ENCODE peak calls at places on chromosomes 7 and 10, in seven cellular contexts. F is tibial nerve, V is K562, M is A549, X is H1, S is ovary, Y is upper lobe of left lung. P is an unnamed sample.

GRCh38 chr10:21860718-21861117 is 142.8 kb downstream of the DNAJC1 start:
- DNase-seq in F (no peak), V (no peak), M (no peak), X (no peak), S (no peak), Y (no peak), P (no peak)

GRCh38 chr10:132637477-132638129 is 100.0 kb downstream of the INPP5A start:
- DNase-seq in F (peak; percentile 34), V (peak; percentile 31), M (peak; percentile 66), X (no peak), S (no peak), Y (no peak), P (peak; percentile 60)

GRCh38 chr7:37853468-37853867 is 5.1 kb downstream of the NME8 start:
- DNase-seq in F (no peak), V (peak; percentile 31), M (peak; percentile 44), X (no peak), S (no peak), Y (no peak), P (no peak)

GRCh38 chr7:29091121-29091601 is 55.2 kb downstream of the CPVL start:
- DNase-seq in F (no peak), V (no peak), M (no peak), X (no peak), S (peak; percentile 56), Y (no peak), P (no peak)

GRCh38 chr10:123797813-123798212 is 93.8 kb downstream of the CPXM2 start:
- DNase-seq in F (no peak), V (no peak), M (no peak), X (no peak), S (no peak), Y (no peak), P (no peak)

GRCh38 chr10:18497955-18498354 is 153.4 kb downstream of the NSUN6 start:
- DNase-seq in F (no peak), V (no peak), M (no peak), X (no peak), S (no peak), Y (no peak), P (no peak)

GRCh38 chr7:149458235-149458634 is 2.6 kb downstream of the ZNF777 start:
- DNase-seq in F (no peak), V (no peak), M (no peak), X (no peak), S (no peak), Y (no peak), P (no peak)

GRCh38 chr7:135536160-135536559 is 21.6 kb upstream of the NUP205 start:
- DNase-seq in F (no peak), V (no peak), M (peak; percentile 46), X (no peak), S (no peak), Y (no peak), P (no peak)

GRCh38 chr7:132430041-132430440 is 146.2 kb downstream of the PLXNA4 start:
- DNase-seq in F (no peak), V (no peak), M (no peak), X (no peak), S (no peak), Y (no peak), P (no peak)

GRCh38 chr7:131691454-131692130 is 135.2 kb upstream of the PODXL start:
- DNase-seq in F (no peak), V (no peak), M (no peak), X (no peak), S (no peak), Y (no peak), P (no peak)

GRCh38 chr10:63976538-63976937 is 455.3 kb downstream of the REEP3 start:
- DNase-seq in F (peak; percentile 19), V (peak; percentile 53), M (peak; percentile 44), X (no peak), S (no peak), Y (no peak), P (no peak)

GRCh38 chr10:67107670-67108069 is 181.8 kb downstream of the LRRTM3 start:
- DNase-seq in F (no peak), V (no peak), M (no peak), X (no peak), S (no peak), Y (no peak), P (peak; percentile 48)

GRCh38 chr10:46096909-46097575 is 51.0 kb upstream of the MSMB start:
- DNase-seq in F (no peak), V (no peak), M (no peak), X (no peak), S (no peak), Y (peak; percentile 41), P (no peak)

GRCh38 chr10:93160829-93161228 is 87.1 kb downstream of the CYP26A1 start:
- DNase-seq in F (peak; percentile 68), V (no peak), M (no peak), X (no peak), S (no peak), Y (no peak), P (peak; percentile 73)

GRCh38 chr7:51929818-51930217 is 613.2 kb upstream of the COBL start:
- DNase-seq in F (no peak), V (no peak), M (no peak), X (no peak), S (no peak), Y (no peak), P (no peak)

DNA sequence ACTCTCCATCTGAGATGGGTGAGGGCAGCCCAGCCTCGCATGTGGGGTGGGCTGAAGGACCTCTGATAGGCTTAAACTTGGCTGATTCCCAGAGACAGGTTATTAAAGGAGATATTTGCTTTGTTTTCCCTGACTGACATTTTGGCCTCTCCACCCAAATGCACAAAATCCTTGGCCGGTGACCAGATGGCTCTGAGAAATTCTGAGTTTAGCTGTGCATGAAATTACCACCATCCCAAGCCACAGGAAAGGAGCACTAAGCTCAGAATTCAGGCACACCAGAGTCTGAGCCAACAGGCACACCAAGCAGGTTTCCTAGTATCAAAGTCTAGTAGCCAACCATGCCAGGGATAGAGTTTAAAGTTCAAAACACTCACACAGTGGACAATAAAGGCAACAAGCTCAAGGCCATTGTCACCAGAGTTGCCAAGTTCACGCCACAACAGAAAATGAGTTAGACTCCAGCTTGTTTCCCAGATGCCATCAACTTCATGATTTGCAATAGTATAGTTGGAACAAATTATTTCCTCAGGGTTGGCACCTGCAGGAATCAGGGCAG is 387.6 kb downstream of the KCNMA1 start:
- DNase-seq in F (no peak), V (no peak), M (no peak), X (no peak), S (no peak), Y (no peak), P (no peak)
- TF ChIP-seq POLR2A in F (no peak), V (no peak), M (no peak), X (no peak), S (no peak), Y (no peak), P (no peak)

GRCh38 chr7:57210871-57211270 is 78.6 kb upstream of the ZNF479 start:
- DNase-seq in F (no peak), V (no peak), M (no peak), X (no peak), S (no peak), Y (no peak), P (no peak)

GRCh38 chr7:57205000-57205399 is 72.8 kb upstream of the ZNF479 start:
- DNase-seq in F (no peak), V (no peak), M (no peak), X (no peak), S (no peak), Y (no peak), P (no peak)

GRCh38 chr7:57204411-57204811 is 72.2 kb upstream of the ZNF479 start:
- DNase-seq in F (no peak), V (no peak), M (no peak), X (no peak), S (no peak), Y (peak; percentile 25), P (no peak)

GRCh38 chr7:57210212-57210611 is 78.0 kb upstream of the ZNF479 start:
- DNase-seq in F (no peak), V (no peak), M (no peak), X (no peak), S (no peak), Y (no peak), P (no peak)

GRCh38 chr7:57207836-57208235 is 75.6 kb upstream of the ZNF479 start:
- DNase-seq in F (no peak), V (no peak), M (no peak), X (no peak), S (no peak), Y (no peak), P (no peak)
- TF ChIP-seq CTCF in F (no peak), V (no peak), M (no peak), X (no peak), S (no peak), Y (no peak), P (no peak)

GRCh38 chr10:28010821-28011220 is 11.9 kb upstream of the ODAD2 start:
- DNase-seq in F (no peak), V (no peak), M (no peak), X (no peak), S (no peak), Y (no peak), P (no peak)
- TF ChIP-seq EP300 in F (no peak), V (no peak), M (no peak), X (no peak), S (no peak), Y (no peak), P (no peak)

GRCh38 chr7:140058517-140058916 is 4.2 kb downstream of the PARP12 start:
- DNase-seq in F (no peak), V (no peak), M (no peak), X (no peak), S (no peak), Y (no peak), P (no peak)

GRCh38 chr7:140061607-140061930 is 1.2 kb downstream of the PARP12 start:
- DNase-seq in F (no peak), V (no peak), M (no peak), X (no peak), S (no peak), Y (no peak), P (no peak)

GRCh38 chr7:140060788-140061606 is 1.8 kb downstream of the PARP12 start:
- DNase-seq in F (peak; percentile 48), V (peak; percentile 31), M (no peak), X (no peak), S (peak; percentile 76), Y (no peak), P (peak; percentile 74)

GRCh38 chr7:140060243-140060630 is 2.5 kb downstream of the PARP12 start:
- DNase-seq in F (no peak), V (peak; percentile 36), M (no peak), X (no peak), S (no peak), Y (no peak), P (no peak)

DNA sequence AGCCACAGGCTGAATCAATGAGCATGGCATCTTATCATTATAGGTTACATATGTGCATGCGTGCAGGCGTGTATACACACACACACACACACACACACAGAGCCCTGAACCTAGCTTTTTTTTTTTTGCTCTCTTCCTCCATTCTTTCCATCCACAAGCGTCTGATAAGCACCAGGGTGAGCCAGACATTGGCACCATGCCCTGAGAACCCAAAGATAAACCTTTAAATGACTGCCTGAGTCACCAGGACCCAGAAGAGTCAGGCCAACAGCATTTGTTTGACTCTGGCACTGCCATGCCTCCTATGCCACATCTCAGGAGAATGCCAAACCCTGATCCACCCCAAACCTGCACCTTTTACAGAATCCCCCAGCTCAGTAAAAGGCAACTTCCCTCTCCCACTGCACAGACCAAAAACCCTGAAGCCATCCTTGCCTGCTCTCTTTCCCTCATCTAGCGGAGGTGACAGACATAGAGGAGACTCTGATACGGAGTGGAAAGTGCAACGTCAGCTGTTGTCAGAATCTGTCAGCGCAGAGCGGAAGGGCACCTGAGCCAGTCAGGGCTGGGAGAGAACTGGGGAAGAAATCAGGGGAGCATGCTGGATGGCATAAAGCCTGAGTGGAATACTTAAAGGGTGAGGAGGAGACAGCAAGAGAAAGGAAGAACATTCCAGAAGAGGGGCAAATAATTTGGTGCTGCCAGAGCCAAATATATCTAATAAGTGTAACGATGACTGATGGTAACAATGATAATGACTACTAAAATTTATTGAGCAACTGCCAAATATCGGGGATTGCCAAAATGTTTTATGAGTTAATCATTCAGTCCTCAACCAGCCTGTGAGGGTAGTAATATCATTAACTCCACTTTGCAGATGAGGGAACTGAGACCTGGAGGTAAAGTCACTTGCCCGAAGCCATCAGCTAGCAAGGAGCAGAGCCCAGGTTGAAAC is 3.2 kb downstream of the PARP12 start:
- DNase-seq in F (no peak), V (no peak), M (peak; percentile 81), X (no peak), S (peak; percentile 71), Y (no peak), P (no peak)
- TF ChIP-seq POLR2A in F (no peak), V (no peak), M (no peak), X (no peak), S (no peak), Y (no peak), P (no peak)

P was measured in sigmoid colon.